ENCODE peak calls at places on chromosomes 5 and 9, in seven cellular contexts. F is GM13977, C is PC-3, M is cardiac fibroblast, L is glutamatergic neuron, J is A549, T is PC-9. Q is an unnamed sample.

GRCh38 chr9:136858452-136858843 is 6.3 kb downstream of the MAMDC4 start:
- DNase-seq in F (no peak), J (peak; percentile 5), T (no peak), C (no peak), M (no peak), L (peak; percentile 16), Q (no peak)

GRCh38 chr9:30932226-30932625 is 1452.2 kb upstream of the ACO1 start:
- DNase-seq in F (no peak), L (no peak), J (peak; percentile 27), T (peak; percentile 47), M (no peak), C (peak; percentile 67), Q (peak; percentile 5)

GRCh38 chr5:8399471-8399870 is 530.5 kb downstream of the MTRR start:
- DNase-seq in L (no peak), T (no peak), C (no peak), J (no peak), M (no peak), F (no peak), Q (no peak)

GRCh38 chr9:33408087-33408486 is 5.7 kb upstream of the AQP7 start:
- DNase-seq in C (peak; percentile 67), T (no peak), L (no peak), J (no peak), M (no peak), F (no peak), Q (no peak)

GRCh38 chr9:114428466-114428865 is 40.7 kb upstream of the AKNA start:
- DNase-seq in F (no peak), M (no peak), T (no peak), C (no peak), L (no peak), J (no peak), Q (no peak)

GRCh38 chr5:8633706-8634105 is 764.8 kb downstream of the MTRR start:
- DNase-seq in C (peak; percentile 15), L (no peak), M (peak; percentile 40), F (no peak), T (no peak), J (no peak), Q (no peak)

GRCh38 chr5:41286696-41287095 is 73.4 kb upstream of the C6 start:
- DNase-seq in F (no peak), J (no peak), T (no peak), C (no peak), M (no peak), L (no peak), Q (no peak)

GRCh38 chr5:158709279-158709678 is 390.4 kb downstream of the EBF1 start:
- DNase-seq in T (no peak), C (no peak), F (no peak), L (no peak), M (no peak), J (no peak), Q (no peak)

GRCh38 chr5:143495823-143496275 is 92.4 kb upstream of the NR3C1 start:
- DNase-seq in L (no peak), J (peak; percentile 89), M (peak; percentile 87), T (no peak), C (peak; percentile 69), F (no peak), Q (no peak)

GRCh38 chr9:26326473-26327044 is 566.0 kb downstream of the CAAP1 start:
- DNase-seq in T (peak; percentile 28), C (peak; percentile 79), M (peak; percentile 81), J (peak; percentile 72), L (peak; percentile 29), F (peak; percentile 31), Q (peak; percentile 12)

GRCh38 chr9:128152781-128153116 is 3.5 kb downstream of the LCN2 start:
- DNase-seq in J (no peak), T (no peak), M (no peak), F (no peak), C (no peak), L (no peak), Q (no peak)

GRCh38 chr9:129326061-129327005 is 148.3 kb upstream of the IER5L start:
- DNase-seq in C (no peak), L (peak; percentile 57), M (no peak), F (no peak), T (no peak), J (no peak), Q (no peak)

GRCh38 chr5:75716715-75717081 is 539 bp downstream of the POC5 start:
- DNase-seq in C (no peak), L (peak; percentile 46), J (no peak), T (peak; percentile 1), F (no peak), M (no peak), Q (peak; percentile 24)

GRCh38 chr9:35487066-35487465 is 2.8 kb upstream of the RUSC2 start:
- DNase-seq in L (no peak), F (no peak), J (no peak), C (no peak), M (no peak), T (no peak), Q (no peak)

GRCh38 chr5:82348749-82349148 is 70.6 kb upstream of the RPS23 start:
- DNase-seq in F (no peak), T (no peak), L (no peak), M (peak; percentile 46), C (no peak), J (no peak), Q (no peak)

GRCh38 chr5:163473613-163474243 is 13.3 kb downstream of the HMMR start:
- DNase-seq in C (peak; percentile 48), M (peak; percentile 31), T (no peak), J (no peak), L (no peak), F (peak; percentile 29), Q (no peak)

GRCh38 chr5:96933764-96934163 is 2.1 kb upstream of the LNPEP start:
- DNase-seq in L (no peak), M (no peak), J (no peak), C (no peak), F (no peak), T (no peak), Q (no peak)

GRCh38 chr5:32098291-32098690 is 75.8 kb downstream of the GOLPH3 start:
- DNase-seq in L (no peak), F (no peak), M (peak; percentile 46), T (no peak), C (no peak), J (no peak), Q (no peak)

GRCh38 chr5:135038829-135039525 is 4.9 kb upstream of the PITX1 start:
- DNase-seq in M (no peak), T (peak; percentile 29), F (no peak), J (no peak), C (no peak), L (no peak), Q (peak; percentile 50)

GRCh38 chr5:31554552-31554951 is 22.5 kb downstream of the C5orf22 start:
- DNase-seq in F (no peak), L (no peak), J (no peak), C (peak; percentile 30), M (no peak), T (no peak), Q (no peak)

GRCh38 chr9:72540348-72540873 is 19.0 kb downstream of the TMC1 start:
- DNase-seq in L (no peak), C (peak; percentile 53), J (peak; percentile 75), M (no peak), F (no peak), T (peak; percentile 60), Q (no peak)

GRCh38 chr9:134855231-134855899 is 25.2 kb upstream of the FCN2 start:
- DNase-seq in C (no peak), J (no peak), L (no peak), T (no peak), F (no peak), M (no peak), Q (no peak)

GRCh38 chr9:124840300-124840833 is 12.9 kb upstream of the WDR38 start:
- DNase-seq in C (no peak), T (no peak), L (no peak), F (no peak), M (no peak), J (peak; percentile 42), Q (no peak)

GRCh38 chr9:73816905-73817304 is 665.2 kb downstream of the ANXA1 start:
- DNase-seq in L (no peak), M (no peak), C (no peak), T (no peak), F (no peak), J (no peak), Q (no peak)

GRCh38 chr5:53200309-53200708 is 90.8 kb upstream of the MOCS2 start:
- DNase-seq in F (no peak), T (no peak), J (no peak), L (no peak), C (no peak), M (peak; percentile 25), Q (no peak)

GRCh38 chr9:114223564-114224246 is 68.4 kb downstream of the COL27A1 start:
- DNase-seq in C (peak; percentile 84), F (no peak), L (no peak), T (peak; percentile 15), M (no peak), J (peak; percentile 61), Q (peak; percentile 9)

GRCh38 chr5:76874088-76874581 is 24.3 kb downstream of the S100Z start:
- DNase-seq in J (no peak), F (peak; percentile 45), C (no peak), M (no peak), T (no peak), L (no peak), Q (no peak)

DNA sequence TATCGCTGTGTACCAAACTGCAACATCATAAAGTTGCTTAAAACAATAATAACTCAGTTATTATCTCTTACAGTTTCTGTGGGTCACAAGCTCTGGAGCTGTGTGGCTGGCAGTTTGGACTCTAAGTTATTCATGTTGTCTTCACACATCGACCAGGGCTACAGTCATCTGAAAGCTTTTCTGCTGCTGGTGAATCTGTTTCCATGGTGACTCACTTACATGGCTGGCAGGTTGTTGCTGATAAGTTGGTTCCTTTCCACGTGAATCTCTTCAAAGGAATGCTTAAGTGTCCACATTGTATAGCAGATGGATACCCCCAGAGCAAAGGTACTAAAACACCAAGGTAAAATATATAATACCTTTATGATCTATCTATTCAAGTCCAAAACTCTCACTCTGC is 44.8 kb upstream of the CYLC2 start:
- DNase-seq in C (peak; percentile 1), T (no peak), J (no peak), L (no peak), F (no peak), M (no peak), Q (no peak)
- TF ChIP-seq CTCF in C (no peak), T (no peak), J (no peak), L (no peak), F (no peak), M (no peak), Q (no peak)

GRCh38 chr5:120012441-120012840 is 383.1 kb downstream of the FAM170A start:
- DNase-seq in F (no peak), J (no peak), T (no peak), L (no peak), C (no peak), M (no peak), Q (no peak)
- TF ChIP-seq CTCF in F (no peak), J (no peak), T (no peak), L (no peak), C (no peak), M (no peak), Q (no peak)

GRCh38 chr9:8514760-8515159 is 715.2 kb upstream of the DMAC1 start:
- DNase-seq in L (no peak), T (no peak), C (no peak), M (no peak), F (no peak), J (no peak), Q (no peak)
- TF ChIP-seq CTCF in L (no peak), T (no peak), C (no peak), M (no peak), F (no peak), J (no peak), Q (no peak)

DNA sequence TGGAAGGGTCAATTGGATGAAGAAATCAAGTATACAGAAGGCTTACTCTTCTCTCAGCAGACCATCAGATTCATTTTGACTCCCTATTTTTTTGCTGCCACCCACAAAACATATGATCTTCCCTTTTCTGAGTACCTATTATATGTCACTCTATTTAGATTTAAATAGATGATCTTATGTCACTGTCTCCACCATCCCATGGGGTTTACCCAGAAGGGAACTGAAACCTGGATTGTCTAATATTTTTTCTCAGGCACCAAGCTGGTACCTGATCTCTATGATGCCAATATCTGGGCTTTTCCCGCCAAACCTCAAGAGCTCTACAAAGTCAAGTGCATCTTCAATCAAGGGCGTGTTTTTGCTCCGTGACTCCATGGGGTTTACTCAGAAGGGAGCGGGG is 118.7 kb downstream of the GAS1 start:
- DNase-seq in M (no peak), F (no peak), C (no peak), T (no peak), L (no peak), J (no peak), Q (no peak)
- TF ChIP-seq CTCF in M (no peak), F (no peak), C (no peak), T (no peak), L (no peak), J (no peak), Q (no peak)

Q was measured in Calu3.